ENCODE peak calls at places on chromosomes 6 and 20, in five cellular contexts. Y is small intestine, Z is kidney, P is left ventricle myocardium inferior, O is brain microvascular endothelial cell. J is an unnamed sample.
A peak's percentile ranks its signal among the peaks of the same experiment; 100 is the strongest.

GRCh38 chr6:89180112-89180511 is 34.3 kb downstream of the PM20D2 start:
- DNase-seq in Y (no peak), Z (no peak), P (no peak), O (no peak), J (no peak)

GRCh38 chr6:31870385-31870921 is 7.8 kb upstream of the NEU1 start:
- DNase-seq in Y (no peak), Z (no peak), P (no peak), O (no peak), J (no peak)

GRCh38 chr6:163661271-163661671 is 246.8 kb downstream of the QKI start:
- DNase-seq in Y (no peak), Z (no peak), P (no peak), O (no peak), J (no peak)

GRCh38 chr6:106070626-106071025 is 15.5 kb upstream of the PRDM1 start:
- DNase-seq in Y (no peak), Z (no peak), P (no peak), O (no peak), J (no peak)

GRCh38 chr6:28587746-28588075 is 62.0 kb downstream of the GPX5 start:
- DNase-seq in Y (no peak), Z (no peak), P (no peak), O (peak; percentile 40), J (no peak)

GRCh38 chr6:99334526-99335127 is 14.8 kb downstream of the FAXC start:
- DNase-seq in Y (peak; percentile 50), Z (no peak), P (no peak), O (peak; percentile 68), J (peak; percentile 31)

GRCh38 chr6:17446713-17447112 is 53.3 kb downstream of the CAP2 start:
- DNase-seq in Y (no peak), Z (no peak), P (no peak), O (no peak), J (no peak)

GRCh38 chr6:112180095-112180820 is 74.1 kb downstream of the LAMA4 start:
- DNase-seq in Y (peak; percentile 75), Z (no peak), P (no peak), O (no peak), J (peak; percentile 71)

GRCh38 chr6:140105857-140106256 is 731.4 kb upstream of the CITED2 start:
- DNase-seq in Y (no peak), Z (no peak), P (no peak), O (peak; percentile 5), J (no peak)

GRCh38 chr6:139647001-139647400 is 272.6 kb upstream of the CITED2 start:
- DNase-seq in Y (no peak), Z (no peak), P (no peak), O (no peak), J (no peak)

GRCh38 chr6:15901141-15902115 is 227.5 kb upstream of the MYLIP start:
- DNase-seq in Y (peak; percentile 78), Z (no peak), P (no peak), O (no peak), J (no peak)

GRCh38 chr6:101396552-101397173 is 3.2 kb downstream of the GRIK2 start:
- DNase-seq in Y (peak; percentile 37), Z (no peak), P (peak; percentile 57), O (peak; percentile 61), J (peak; percentile 21)

GRCh38 chr6:34791164-34791841 is 580 bp upstream of the BLTP3A start:
- DNase-seq in Y (peak; percentile 54), Z (peak; percentile 78), P (peak; percentile 64), O (no peak), J (no peak)

GRCh38 chr6:16553531-16553930 is 207.7 kb downstream of the ATXN1 start:
- DNase-seq in Y (no peak), Z (no peak), P (no peak), O (no peak), J (no peak)

GRCh38 chr20:44200983-44201382 is 9.6 kb downstream of the OSER1 start:
- DNase-seq in Y (no peak), Z (no peak), P (no peak), O (no peak), J (no peak)

GRCh38 chr6:104632565-104632964 is 227.2 kb downstream of the HACE1 start:
- DNase-seq in Y (peak; percentile 40), Z (no peak), P (no peak), O (no peak), J (no peak)

GRCh38 chr20:21510414-21510971 is 3.4 kb downstream of the NKX2-2 start:
- DNase-seq in Y (no peak), Z (no peak), P (no peak), O (no peak), J (no peak)

GRCh38 chr20:21509597-21510331 is 4.1 kb downstream of the NKX2-2 start:
- DNase-seq in Y (no peak), Z (no peak), P (no peak), O (no peak), J (no peak)

GRCh38 chr20:21511850-21512633 is 1.8 kb downstream of the NKX2-2 start:
- DNase-seq in Y (no peak), Z (no peak), P (no peak), O (no peak), J (no peak)

GRCh38 chr20:21511485-21511849 is 2.4 kb downstream of the NKX2-2 start:
- DNase-seq in Y (no peak), Z (no peak), P (no peak), O (no peak), J (no peak)

DNA sequence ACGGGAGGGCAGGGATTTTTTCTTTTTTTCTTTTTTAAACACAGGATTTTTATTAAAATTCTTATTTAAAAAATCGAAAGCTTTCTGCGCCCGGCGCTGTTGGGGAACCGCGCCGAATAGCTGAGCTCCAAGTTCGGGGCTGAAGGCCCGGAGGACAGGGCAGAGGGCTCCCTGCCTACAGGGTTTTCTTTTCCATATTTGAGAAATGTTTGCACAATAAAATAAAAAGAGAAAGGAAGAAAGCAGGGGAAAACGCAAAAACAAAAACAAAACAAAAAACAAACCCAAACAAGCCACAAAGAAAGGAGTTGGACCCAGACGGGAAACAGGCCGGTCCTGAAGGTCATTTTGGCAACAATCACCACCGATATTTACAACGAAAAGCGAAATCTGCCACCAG is 2.9 kb downstream of the NKX2-2 start:
- DNase-seq in Y (no peak), Z (no peak), P (no peak), O (no peak), J (no peak)
- H3K4me3 ChIP-seq in Y (no peak overlapping the region), Z (no peak overlapping the region), P (peak overlapping the region; percentile 62), O (no peak overlapping the region), J (no peak overlapping the region)

GRCh38 chr20:49560646-49561045 is 7.3 kb downstream of the PTGIS start:
- DNase-seq in Y (no peak), Z (no peak), P (no peak), O (no peak), J (no peak)

GRCh38 chr20:49561256-49561655 is 6.7 kb downstream of the PTGIS start:
- DNase-seq in Y (no peak), Z (no peak), P (no peak), O (no peak), J (no peak)

GRCh38 chr20:49563015-49563980 is 4.6 kb downstream of the PTGIS start:
- DNase-seq in Y (no peak), Z (no peak), P (no peak), O (no peak), J (no peak)

GRCh38 chr20:49561806-49562205 is 6.1 kb downstream of the PTGIS start:
- DNase-seq in Y (peak; percentile 17), Z (no peak), P (no peak), O (no peak), J (no peak)

DNA sequence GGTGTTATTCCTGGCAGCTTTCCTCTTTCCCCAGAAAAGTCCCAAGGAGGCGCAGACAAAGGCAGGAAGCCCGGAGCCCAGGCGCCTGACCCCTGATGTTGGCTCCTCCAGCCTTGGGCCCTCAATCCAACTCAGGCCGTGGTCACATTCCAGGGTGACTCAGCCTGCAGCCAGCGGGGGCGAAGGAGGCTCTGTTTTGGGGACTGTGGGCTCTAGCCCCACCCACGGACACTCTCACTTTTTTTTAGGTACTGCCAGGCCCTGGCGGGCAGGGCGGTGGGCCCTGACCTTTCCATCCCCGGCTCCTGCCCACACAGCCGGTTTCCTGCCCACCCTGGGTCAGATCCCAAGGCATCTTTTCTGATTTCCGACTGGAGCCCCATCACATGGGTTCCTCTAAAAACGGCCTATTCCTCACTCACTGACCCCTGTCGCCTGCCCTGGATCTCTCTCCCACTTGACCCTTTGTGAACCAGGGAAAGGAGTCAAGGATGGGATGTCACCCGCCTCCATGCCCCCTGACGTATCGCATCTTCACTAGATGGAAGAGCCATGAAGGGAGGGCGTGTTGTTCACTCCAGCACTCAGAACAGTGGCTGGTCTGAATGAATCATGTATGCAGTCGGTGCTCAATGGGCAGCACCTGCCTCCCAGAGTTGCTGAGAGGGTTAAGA is 5.5 kb downstream of the PTGIS start:
- DNase-seq in Y (no peak), Z (peak; percentile 91), P (peak; percentile 80), O (peak; percentile 77), J (peak; percentile 39)
- H3K4me3 ChIP-seq in Y (no peak overlapping the region), Z (no peak overlapping the region), P (peak overlapping the region; percentile 30), O (no peak overlapping the region), J (no peak overlapping the region)

DNA sequence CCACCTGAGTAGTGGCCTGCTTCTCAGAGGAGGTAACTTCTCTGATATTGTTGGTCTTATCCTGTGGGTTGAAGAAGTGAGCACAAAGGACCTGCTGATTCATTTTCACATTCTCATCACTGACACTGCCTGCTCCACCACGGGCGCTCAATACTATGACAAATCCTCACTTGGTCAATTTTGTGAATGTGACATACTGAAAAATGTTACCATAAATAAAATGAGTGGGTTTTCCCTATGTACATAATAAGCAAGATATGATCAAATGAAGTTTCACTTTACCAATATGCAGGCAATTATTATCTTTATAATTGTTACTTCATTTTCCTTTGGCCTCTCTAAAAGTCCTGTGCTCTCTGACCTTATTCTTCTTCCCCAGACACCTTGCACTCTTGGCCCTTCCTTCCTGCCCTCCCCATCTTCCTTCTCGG is 71.5 kb upstream of the RIPOR2 start:
- DNase-seq in Y (no peak), Z (no peak), P (no peak), O (no peak), J (no peak)
- H3K4me3 ChIP-seq in Y (no peak overlapping the region), Z (no peak overlapping the region), P (no peak overlapping the region), O (no peak overlapping the region), J (no peak overlapping the region)

GRCh38 chr6:97053643-97054411 is 129.3 kb downstream of the KLHL32 start:
- DNase-seq in Y (peak; percentile 12), Z (no peak), P (no peak), O (no peak), J (no peak)
- H3K4me3 ChIP-seq in Y (no peak overlapping the region), Z (no peak overlapping the region), P (no peak overlapping the region), O (no peak overlapping the region), J (no peak overlapping the region)

GRCh38 chr20:37411408-37412306 is 65.7 kb downstream of the SRC start:
- DNase-seq in Y (no peak), Z (no peak), P (no peak), O (no peak), J (no peak)
- H3K4me3 ChIP-seq in Y (no peak overlapping the region), Z (peak overlapping the region; percentile 50), P (peak overlapping the region; percentile 52), O (peak overlapping the region; percentile 9), J (no peak overlapping the region)

J was measured in retinal pigment epithelial cell.